ENCODE peak calls at places on chromosome 20, in eight cellular contexts. Z, N, P, B, G, L, X and D are unnamed samples.

GRCh38 chr20:59560588-59561227 is 43.6 kb upstream of the PHACTR3 start:
- DNase-seq in X (peak), Z (peak), B (peak), L (peak), P (peak), N (peak), G (peak), D (peak)

GRCh38 chr20:34022154-34022842 is 28.6 kb downstream of the RALY start:
- DNase-seq in Z (peak), B (peak), L (peak), G (peak), P (peak), X (peak), N (peak), D (peak)

GRCh38 chr20:17525650-17526049 is 5.5 kb downstream of the BFSP1 start:
- DNase-seq in L (peak), P (peak), B (peak), G (peak), Z (peak), X (peak), N (peak), D (no peak)

GRCh38 chr20:61913423-61914225 is 152.1 kb downstream of the TAF4 start:
- DNase-seq in P (no peak), L (no peak), Z (no peak), N (no peak), X (no peak), G (no peak), B (no peak), D (no peak)

GRCh38 chr20:48636301-48636700 is 191.5 kb downstream of the PREX1 start:
- DNase-seq in P (no peak), X (peak), Z (no peak), B (no peak), G (no peak), L (no peak), N (no peak), D (no peak)

GRCh38 chr20:4998160-4998651 is 3.1 kb downstream of the SLC23A2 start:
- DNase-seq in X (no peak), N (peak), B (peak), L (no peak), Z (no peak), G (peak), P (no peak), D (peak)

GRCh38 chr20:52130406-52130805 is 61.2 kb downstream of the ZFP64 start:
- DNase-seq in L (no peak), B (no peak), P (no peak), G (no peak), N (no peak), X (no peak), Z (no peak), D (no peak)

GRCh38 chr20:59207742-59208357 is 44.2 kb downstream of the ZNF831 start:
- DNase-seq in N (peak), L (peak), X (peak), P (peak), B (peak), G (peak), Z (peak), D (peak)

GRCh38 chr20:8530022-8530421 is 398.0 kb downstream of the PLCB1 start:
- DNase-seq in B (no peak), X (no peak), P (no peak), N (no peak), G (no peak), Z (no peak), L (no peak), D (peak)

GRCh38 chr20:34709044-34709835 is 5.1 kb downstream of the TP53INP2 start:
- DNase-seq in G (peak), X (peak), P (peak), L (peak), B (peak), N (peak), Z (peak), D (peak)

GRCh38 chr20:57657537-57658446 is 37.6 kb upstream of the ZBP1 start:
- DNase-seq in Z (no peak), X (peak), L (no peak), N (no peak), G (no peak), P (no peak), B (peak), D (no peak)

GRCh38 chr20:41347523-41348429 is 7.2 kb downstream of the LPIN3 start:
- DNase-seq in L (no peak), G (no peak), P (no peak), N (no peak), X (no peak), B (no peak), Z (no peak), D (no peak)

GRCh38 chr20:59177266-59178250 is 13.9 kb downstream of the ZNF831 start:
- DNase-seq in G (no peak), L (no peak), P (no peak), N (no peak), B (no peak), X (no peak), Z (no peak), D (no peak)

GRCh38 chr20:36461600-36462439 is 79.5 kb upstream of the MYL9 start:
- DNase-seq in X (peak), B (peak), P (peak), G (peak), L (no peak), Z (no peak), N (peak), D (peak)

GRCh38 chr20:33191955-33192354 is 24.0 kb downstream of the BPIFA2 start:
- DNase-seq in P (no peak), N (no peak), Z (no peak), X (no peak), L (no peak), B (no peak), G (no peak), D (no peak)

GRCh38 chr20:19284400-19285178 is 72.1 kb downstream of the SLC24A3 start:
- DNase-seq in G (no peak), N (no peak), B (no peak), L (no peak), X (no peak), Z (no peak), P (no peak), D (no peak)

GRCh38 chr20:58308680-58309527 is 611 bp upstream of the RAB22A start:
- DNase-seq in N (peak), P (peak), B (peak), L (no peak), G (peak), Z (peak), X (peak), D (peak)

GRCh38 chr20:42530855-42531674 is 658.6 kb downstream of the PTPRT start:
- DNase-seq in G (peak), Z (peak), X (peak), N (peak), P (peak), B (peak), L (no peak), D (peak)

GRCh38 chr20:4726710-4727391 is 5.1 kb downstream of the PRND start:
- DNase-seq in B (peak), G (no peak), L (no peak), P (no peak), N (no peak), Z (no peak), X (no peak), D (peak)

GRCh38 chr20:4891364-4891763 is 109.9 kb downstream of the SLC23A2 start:
- DNase-seq in B (no peak), G (no peak), N (no peak), P (no peak), L (no peak), Z (no peak), X (no peak), D (no peak)

GRCh38 chr20:58308290-58308679 is 1.2 kb upstream of the RAB22A start:
- DNase-seq in L (no peak), Z (no peak), G (no peak), N (peak), P (no peak), X (no peak), B (no peak), D (no peak)

GRCh38 chr20:20824924-20825584 is 112.6 kb upstream of the RALGAPA2 start:
- DNase-seq in G (peak), N (peak), L (no peak), X (peak), Z (peak), B (peak), P (peak), D (peak)

GRCh38 chr20:36307412-36308317 is 1.5 kb downstream of the DLGAP4 start:
- DNase-seq in N (peak), G (peak), B (no peak), Z (no peak), X (peak), L (no peak), P (no peak), D (no peak)

GRCh38 chr20:23456416-23456815 is 3.7 kb upstream of the CST11 start:
- DNase-seq in Z (no peak), L (no peak), N (peak), G (no peak), P (no peak), X (no peak), B (peak), D (no peak)

GRCh38 chr20:20477444-20478041 is 109.6 kb downstream of the INSM1 start:
- DNase-seq in Z (no peak), B (no peak), G (no peak), L (no peak), X (no peak), P (no peak), N (no peak), D (no peak)

GRCh38 chr20:52812231-52812847 is 159.8 kb upstream of the TSHZ2 start:
- DNase-seq in N (peak), B (peak), Z (no peak), G (no peak), L (no peak), X (no peak), P (no peak), D (peak)

GRCh38 chr20:8860011-8860495 is 208.8 kb upstream of the PLCB4 start:
- DNase-seq in N (no peak), X (no peak), P (no peak), G (no peak), Z (no peak), B (no peak), L (no peak), D (peak)

GRCh38 chr20:35000922-35001595 is 45.4 kb downstream of the MYH7B start:
- DNase-seq in B (no peak), P (no peak), Z (no peak), G (no peak), L (no peak), X (no peak), N (no peak), D (no peak)

GRCh38 chr20:59809630-59810375 is 123.6 kb downstream of the SYCP2 start:
- DNase-seq in L (no peak), B (no peak), G (no peak), X (peak), Z (no peak), P (no peak), N (no peak), D (no peak)

GRCh38 chr20:48583171-48583570 is 244.6 kb downstream of the PREX1 start:
- DNase-seq in N (no peak), Z (no peak), L (no peak), G (no peak), B (no peak), X (no peak), P (no peak), D (no peak)

GRCh38 chr20:13220857-13221297 is at the start of gene ISM1:
- DNase-seq in P (peak), Z (peak), N (peak), G (peak), L (no peak), B (no peak), X (peak), D (peak)

GRCh38 chr20:62318411-62319345 is 15.9 kb downstream of the ADRM1 start:
- DNase-seq in L (no peak), N (no peak), Z (no peak), G (no peak), B (no peak), X (no peak), P (no peak), D (peak)

GRCh38 chr20:34515484-34516037 is 661 bp upstream of the DYNLRB1 start:
- DNase-seq in X (peak), G (peak), P (peak), B (peak), L (no peak), Z (peak), N (peak), D (peak)

GRCh38 chr20:48453477-48454093 is 374.2 kb downstream of the PREX1 start:
- DNase-seq in L (no peak), B (no peak), N (no peak), Z (no peak), P (no peak), G (no peak), X (no peak), D (no peak)

GRCh38 chr20:45779011-45779915 is 12.4 kb downstream of the WFDC3 start:
- DNase-seq in B (no peak), Z (no peak), P (peak), L (peak), N (no peak), X (no peak), G (no peak), D (peak)

GRCh38 chr20:34704177-34705007 is at the start of gene TP53INP2:
- DNase-seq in Z (peak), G (peak), B (peak), L (peak), P (peak), N (peak), X (peak), D (peak)

GRCh38 chr20:58891686-58892125 is 39.2 kb downstream of the GNAS start:
- DNase-seq in Z (peak), B (peak), X (peak), G (peak), N (peak), P (peak), L (no peak), D (peak)

GRCh38 chr20:7792131-7792869 is 148.0 kb downstream of the HAO1 start:
- DNase-seq in P (no peak), N (no peak), B (no peak), G (no peak), X (no peak), L (no peak), Z (no peak), D (peak)

GRCh38 chr20:36645998-36646397 is at the start of gene SLA2:
- DNase-seq in X (no peak), Z (no peak), B (peak), N (no peak), P (no peak), L (no peak), G (no peak), D (no peak)

GRCh38 chr20:24699321-24700165 is 230.1 kb downstream of the SYNDIG1 start:
- DNase-seq in X (no peak), G (no peak), N (no peak), P (no peak), B (no peak), Z (no peak), L (no peak), D (peak)
- TF ChIP-seq EZH2phosphoT487 in X (no peak), G (no peak), N (no peak), P (no peak), B (no peak), Z (no peak), L (no peak), D (no peak)

DNA sequence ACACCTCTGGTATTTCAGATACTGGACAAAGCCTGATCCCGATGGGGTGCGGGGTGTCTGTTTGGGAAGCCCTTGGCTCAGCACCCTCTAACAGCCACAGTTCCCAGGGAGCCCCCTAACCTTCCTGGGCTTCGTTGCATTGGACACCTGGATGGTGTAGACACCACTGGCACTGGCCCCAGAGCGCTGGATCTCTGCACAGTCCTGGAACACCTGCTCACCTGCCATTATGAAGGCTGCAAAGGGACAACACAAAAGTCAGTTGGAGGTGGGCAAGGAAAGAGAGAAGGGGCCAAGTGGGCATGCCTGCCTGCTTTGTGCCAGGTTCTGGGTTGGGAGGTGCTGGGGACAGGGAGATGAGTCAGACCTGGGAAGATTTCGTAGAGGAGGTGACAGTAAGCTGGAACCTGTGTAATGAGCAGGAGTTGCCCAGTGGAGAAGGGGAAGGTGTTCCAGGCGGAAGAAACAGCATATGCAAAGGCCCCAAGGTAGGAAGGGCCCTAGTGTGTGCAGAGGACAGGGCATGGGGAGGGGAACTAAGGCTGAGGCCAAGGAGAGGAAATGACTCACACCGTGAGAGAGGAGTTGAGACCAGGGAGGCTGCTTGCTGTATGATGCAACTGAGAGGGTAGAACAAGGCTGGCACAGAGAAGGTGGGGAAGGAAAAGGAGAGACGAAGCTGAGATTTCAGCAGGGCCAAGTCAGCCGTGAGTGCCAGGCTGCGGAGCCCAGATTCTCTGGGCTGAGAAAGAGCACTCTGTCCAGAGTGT is 34.9 kb downstream of the ANGPT4 start:
- DNase-seq in Z (no peak), L (peak), P (no peak), X (no peak), N (no peak), G (no peak), B (no peak), D (peak)
- TF ChIP-seq EZH2phosphoT487 in Z (no peak), L (no peak), P (no peak), X (no peak), N (no peak), G (no peak), B (no peak), D (no peak)

GRCh38 chr20:50247196-50248094 is 56.8 kb downstream of the CEBPB start:
- DNase-seq in L (no peak), Z (no peak), N (no peak), P (no peak), G (no peak), B (no peak), X (no peak), D (no peak)

GRCh38 chr20:50246367-50247195 is 56.0 kb downstream of the CEBPB start:
- DNase-seq in L (no peak), Z (no peak), N (no peak), P (no peak), X (no peak), G (no peak), B (no peak), D (no peak)

GRCh38 chr20:50245561-50246366 is 55.1 kb downstream of the CEBPB start:
- DNase-seq in P (peak), B (no peak), G (no peak), N (no peak), L (peak), X (no peak), Z (no peak), D (peak)

GRCh38 chr20:50249447-50250388 is 59.1 kb downstream of the CEBPB start:
- DNase-seq in L (no peak), X (no peak), G (no peak), B (no peak), P (no peak), N (no peak), Z (no peak), D (no peak)

GRCh38 chr20:50248104-50248631 is 57.5 kb downstream of the CEBPB start:
- DNase-seq in Z (no peak), X (no peak), B (no peak), N (no peak), L (no peak), G (no peak), P (no peak), D (peak)
- TF ChIP-seq EZH2phosphoT487 in Z (no peak), X (no peak), B (no peak), N (no peak), L (no peak), G (no peak), P (no peak), D (no peak)

GRCh38 chr20:63625771-63626423 is 1.0 kb downstream of the GMEB2 start:
- DNase-seq in Z (peak), L (no peak), B (peak), P (peak), X (peak), G (peak), N (peak), D (peak)

GRCh38 chr20:63620991-63621390 is 5.9 kb downstream of the GMEB2 start:
- DNase-seq in G (no peak), L (no peak), Z (no peak), X (no peak), P (no peak), N (no peak), B (no peak), D (no peak)

GRCh38 chr20:63622096-63622495 is 4.8 kb downstream of the GMEB2 start:
- DNase-seq in G (no peak), N (no peak), X (no peak), Z (no peak), B (no peak), P (no peak), L (no peak), D (no peak)

GRCh38 chr20:63624486-63624885 is 2.4 kb downstream of the GMEB2 start:
- DNase-seq in N (peak), G (peak), B (no peak), X (no peak), L (no peak), Z (no peak), P (peak), D (peak)

GRCh38 chr20:63622732-63623131 is 4.2 kb downstream of the GMEB2 start:
- DNase-seq in L (no peak), G (no peak), B (no peak), P (no peak), Z (no peak), X (no peak), N (no peak), D (no peak)
- TF ChIP-seq EZH2phosphoT487 in L (no peak), G (no peak), B (no peak), P (no peak), Z (no peak), X (no peak), N (no peak), D (no peak)

GRCh38 chr20:14948416-14948815 is 611.0 kb upstream of the FLRT3 start:
- DNase-seq in X (no peak), B (no peak), N (no peak), Z (peak), G (peak), P (no peak), L (no peak), D (no peak)
- TF ChIP-seq EZH2phosphoT487 in X (no peak), B (no peak), N (no peak), Z (no peak), G (no peak), P (no peak), L (no peak), D (no peak)

GRCh38 chr20:47274449-47275108 is 81.9 kb downstream of the ZMYND8 start:
- DNase-seq in L (peak), B (no peak), X (no peak), G (no peak), Z (no peak), P (peak), N (no peak), D (peak)
- TF ChIP-seq EZH2phosphoT487 in L (no peak), B (no peak), X (no peak), G (no peak), Z (no peak), P (no peak), N (no peak), D (no peak)

GRCh38 chr20:40287683-40288082 is 401.4 kb downstream of the MAFB start:
- DNase-seq in B (no peak), X (no peak), N (no peak), G (no peak), L (no peak), Z (no peak), P (no peak), D (no peak)
- TF ChIP-seq EZH2phosphoT487 in B (no peak), X (no peak), N (no peak), G (no peak), L (no peak), Z (no peak), P (no peak), D (no peak)